ENCODE peak calls at places on chromosomes 5 and 9, in ten cellular contexts. R is fibroblast of lung; X is osteoblast; Z is GM23248; Q is stimulated activated naive B cell treated with anti-CD40 and anti-IgM and Interleukin-4, amounts not matched to agents 10 μg/mL and 1 μg/mL and 100 μg/mL, for 72 hours; L is activated CD8-positive, alpha-beta memory T cell treated with anti-CD3 and anti-CD28 coated beads, Interleukin-2, amount 50 U/mL, for 4 hours; J is osteocyte; I is AG09309; O is glutamatergic neuron; Y is right atrium auricular region. F is an unnamed sample.

GRCh38 chr5:40374853-40375252 is 304.9 kb upstream of the PTGER4 start:
- DNase-seq in Z (no peak), Y (no peak), R (no peak), L (no peak), Q (no peak), I (no peak), X (no peak), J (no peak), O (no peak), F (no peak)

GRCh38 chr5:73986729-73987128 is 360.7 kb downstream of the ARHGEF28 start:
- DNase-seq in I (no peak), Z (no peak), Y (no peak), R (no peak), Q (no peak), X (no peak), L (no peak), J (no peak), O (no peak), F (no peak)

GRCh38 chr9:592225-592624 is 249.3 kb upstream of the DMRT1 start:
- DNase-seq in Z (no peak), X (no peak), Y (no peak), J (no peak), R (peak; percentile 9), I (no peak), L (no peak), Q (no peak), O (no peak), F (peak; percentile 47)

GRCh38 chr5:180866296-180866695 is 5.2 kb upstream of the ZFP62 start:
- DNase-seq in Z (no peak), Q (no peak), J (no peak), R (no peak), I (no peak), L (no peak), O (no peak), X (peak; percentile 56), Y (no peak), F (no peak)

GRCh38 chr5:34900660-34901059 is 14.6 kb downstream of the RAD1 start:
- DNase-seq in L (no peak), O (no peak), X (no peak), Y (no peak), Z (no peak), J (no peak), R (no peak), I (no peak), Q (no peak), F (no peak)

GRCh38 chr5:181243521-181244307 is at the start of gene RACK1:
- DNase-seq in Z (peak; percentile 95), J (peak; percentile 94), L (peak; percentile 89), X (peak; percentile 95), Y (peak; percentile 86), R (peak; percentile 86), O (peak; percentile 88), Q (peak; percentile 82), I (no peak), F (peak; percentile 90)

GRCh38 chr9:83219154-83219923 is 156.4 kb upstream of the RASEF start:
- DNase-seq in X (peak; percentile 85), R (peak; percentile 88), J (no peak), Z (peak; percentile 91), Y (peak; percentile 78), L (no peak), I (no peak), O (peak; percentile 82), Q (no peak), F (peak; percentile 71)

GRCh38 chr5:3305432-3305831 is 290.2 kb upstream of the IRX1 start:
- DNase-seq in Z (no peak), Q (no peak), J (no peak), O (no peak), R (no peak), X (no peak), L (no peak), Y (no peak), I (no peak), F (no peak)

GRCh38 chr5:175718401-175719108 is 60.7 kb downstream of the HRH2 start:
- DNase-seq in O (peak; percentile 68), L (peak; percentile 66), X (no peak), Q (no peak), Z (peak; percentile 31), Y (no peak), J (no peak), I (no peak), R (no peak), F (peak; percentile 41)

GRCh38 chr5:2393556-2393955 is 357.9 kb downstream of the IRX2 start:
- DNase-seq in Y (no peak), J (no peak), I (no peak), X (no peak), L (no peak), Z (no peak), R (no peak), O (no peak), Q (no peak), F (no peak)

GRCh38 chr5:175652741-175653663 is 4.9 kb upstream of the HRH2 start:
- DNase-seq in L (peak; percentile 68), O (no peak), R (peak; percentile 6), I (peak; percentile 34), Z (no peak), J (no peak), Q (no peak), X (no peak), Y (no peak), F (peak; percentile 75)

GRCh38 chr5:78506296-78507049 is 142.1 kb downstream of the LHFPL2 start:
- DNase-seq in Y (no peak), Q (no peak), Z (peak; percentile 70), L (no peak), O (peak; percentile 45), X (peak; percentile 89), R (peak; percentile 56), J (no peak), I (no peak), F (no peak)

GRCh38 chr9:72305102-72305546 is 59.9 kb downstream of the ZFAND5 start:
- DNase-seq in X (no peak), O (no peak), Z (peak; percentile 92), L (no peak), R (peak; percentile 66), Q (peak; percentile 51), I (no peak), Y (peak; percentile 94), J (no peak), F (peak; percentile 77)

GRCh38 chr9:133874061-133874638 is 118.0 kb downstream of the VAV2 start:
- DNase-seq in Y (no peak), Z (peak; percentile 84), O (no peak), I (no peak), J (no peak), Q (no peak), X (peak; percentile 95), R (peak; percentile 95), L (no peak), F (peak; percentile 98)

GRCh38 chr9:137445275-137445807 is 4.2 kb upstream of the ENTPD8 start:
- DNase-seq in L (peak; percentile 89), R (peak; percentile 68), Q (peak; percentile 75), Y (peak; percentile 89), X (peak; percentile 99), Z (peak; percentile 88), O (peak; percentile 85), J (no peak), I (peak; percentile 18), F (peak; percentile 89)

GRCh38 chr5:68255305-68256130 is 40.0 kb downstream of the PIK3R1 start:
- DNase-seq in Q (no peak), L (no peak), I (no peak), J (no peak), O (no peak), Y (no peak), Z (no peak), X (no peak), R (no peak), F (no peak)

GRCh38 chr5:37496902-37497445 is 117.9 kb downstream of the WDR70 start:
- DNase-seq in Q (no peak), R (no peak), Z (no peak), Y (no peak), O (no peak), X (no peak), J (no peak), I (no peak), L (no peak), F (no peak)

GRCh38 chr5:54553659-54554207 is 36.2 kb downstream of the SNX18 start:
- DNase-seq in R (no peak), Y (no peak), X (no peak), Q (no peak), I (no peak), J (no peak), L (no peak), O (no peak), Z (no peak), F (no peak)

GRCh38 chr9:128558431-128559310 is 6.3 kb downstream of the SPTAN1 start:
- DNase-seq in R (peak; percentile 93), Y (peak; percentile 89), Q (peak; percentile 85), I (peak; percentile 61), X (peak; percentile 89), J (no peak), Z (peak; percentile 90), O (peak; percentile 51), L (peak; percentile 54), F (peak; percentile 92)

GRCh38 chr5:53749611-53750010 is 189.2 kb downstream of the NDUFS4 start:
- DNase-seq in O (no peak), I (peak; percentile 23), Z (peak; percentile 10), Q (no peak), J (no peak), Y (no peak), R (peak; percentile 15), L (no peak), X (no peak), F (no peak)

GRCh38 chr5:83924171-83924570 is 203.5 kb upstream of the HAPLN1 start:
- DNase-seq in Y (no peak), I (peak; percentile 69), J (no peak), L (no peak), X (peak; percentile 1), O (no peak), Q (no peak), Z (peak; percentile 41), R (peak; percentile 93), F (peak; percentile 72)

GRCh38 chr9:122347348-122348287 is 23.2 kb upstream of the PTGS1 start:
- DNase-seq in O (no peak), L (no peak), J (no peak), Z (peak; percentile 67), Y (no peak), I (no peak), Q (no peak), R (peak; percentile 34), X (peak; percentile 86), F (peak; percentile 45)

GRCh38 chr9:32069169-32069813 is 315.2 kb upstream of the ACO1 start:
- DNase-seq in X (no peak), L (no peak), J (no peak), Y (no peak), I (no peak), O (no peak), Q (no peak), R (no peak), Z (peak; percentile 1), F (no peak)

GRCh38 chr9:37520641-37521040 is 34.9 kb downstream of the POLR1E start:
- DNase-seq in X (no peak), O (no peak), R (no peak), Q (no peak), Z (no peak), L (no peak), I (no peak), Y (no peak), J (no peak), F (no peak)

GRCh38 chr5:43017438-43017820 is 22.7 kb downstream of the ANXA2R start:
- DNase-seq in O (no peak), L (no peak), X (peak; percentile 71), I (no peak), R (peak; percentile 53), Q (no peak), Y (no peak), Z (peak; percentile 48), J (no peak), F (peak; percentile 65)

F was measured in Daoy.